ENCODE peak calls at places on chromosome 1, in seven cellular contexts. X is heart left ventricle, U is adrenal gland, S is esophagus muscularis mucosa, R is transverse colon, P is lower lobe of right lung, B is K562. A is an unnamed sample.

GRCh38 chr1:62052946-62053345 is 141.7 kb upstream of the L1TD1 start:
- DNase-seq in P (no peak), X (no peak), S (no peak), U (no peak), B (no peak), R (no peak), A (no peak)

GRCh38 chr1:81225769-81226602 is 574.7 kb upstream of the ADGRL2 start:
- DNase-seq in P (no peak), R (no peak), S (no peak), X (no peak), B (no peak), U (no peak), A (no peak)

GRCh38 chr1:82920418-82921248 is 1078.3 kb downstream of the TTLL7 start:
- DNase-seq in U (no peak), R (no peak), B (no peak), S (no peak), P (no peak), X (no peak), A (no peak)

GRCh38 chr1:190043655-190044054 is 434.0 kb downstream of the BRINP3 start:
- DNase-seq in U (no peak), B (no peak), S (no peak), P (no peak), X (no peak), R (no peak), A (no peak)

GRCh38 chr1:40736085-40736531 is 44.6 kb downstream of the NFYC start:
- DNase-seq in B (no peak), P (no peak), X (no peak), U (no peak), R (no peak), S (no peak), A (no peak)

GRCh38 chr1:215523128-215523861 is 43.8 kb upstream of the KCTD3 start:
- DNase-seq in X (no peak), R (no peak), S (no peak), P (no peak), B (no peak), U (no peak), A (no peak)

GRCh38 chr1:244118087-244118761 is 67.1 kb downstream of the ZBTB18 start:
- DNase-seq in P (no peak), X (no peak), B (no peak), R (no peak), U (no peak), S (no peak), A (no peak)

GRCh38 chr1:180927841-180928240 is 15.1 kb downstream of the KIAA1614 start:
- DNase-seq in U (no peak), S (no peak), B (no peak), P (no peak), X (no peak), R (no peak), A (no peak)

GRCh38 chr1:29856663-29857224 is 620.4 kb downstream of the PTPRU start:
- DNase-seq in S (no peak), P (no peak), X (no peak), B (no peak), U (no peak), R (no peak), A (no peak)

GRCh38 chr1:17119076-17119743 is at the start of gene PADI2:
- DNase-seq in S (no peak), U (peak; percentile 50), B (peak; percentile 75), P (peak; percentile 86), X (no peak), R (peak; percentile 90), A (peak; percentile 83)

GRCh38 chr1:225565845-225566244 is 87.1 kb downstream of the ENAH start:
- DNase-seq in P (no peak), S (no peak), U (no peak), X (no peak), R (no peak), B (no peak), A (no peak)

GRCh38 chr1:201024251-201024998 is 911 bp upstream of the KIF21B start:
- DNase-seq in S (no peak), U (no peak), R (no peak), B (peak; percentile 59), X (no peak), P (no peak), A (peak; percentile 40)

GRCh38 chr1:234681065-234681464 is 71.1 kb upstream of the IRF2BP2 start:
- DNase-seq in B (no peak), U (no peak), R (no peak), S (peak; percentile 60), P (no peak), X (no peak), A (no peak)

GRCh38 chr1:113536182-113536780 is 146.0 kb downstream of the MAGI3 start:
- DNase-seq in S (no peak), P (no peak), U (no peak), B (no peak), X (no peak), R (no peak), A (no peak)

GRCh38 chr1:1120866-1121563 is 5.1 kb upstream of the C1orf159 start:
- DNase-seq in R (peak; percentile 9), U (no peak), P (peak; percentile 41), S (no peak), X (peak; percentile 17), B (no peak), A (no peak)

GRCh38 chr1:17569200-17570139 is 30.0 kb downstream of the ARHGEF10L start:
- DNase-seq in P (peak; percentile 71), X (peak; percentile 90), B (peak; percentile 71), U (peak; percentile 94), R (peak; percentile 73), S (peak; percentile 97), A (no peak)

GRCh38 chr1:214549604-214550338 is 1.6 kb downstream of the PTPN14 start:
- DNase-seq in B (no peak), X (no peak), R (no peak), P (no peak), S (peak; percentile 74), U (no peak), A (no peak)

GRCh38 chr1:226350504-226350865 is 41.5 kb upstream of the LIN9 start:
- DNase-seq in U (no peak), S (no peak), X (no peak), B (no peak), P (no peak), R (no peak), A (no peak)

GRCh38 chr1:119219711-119220110 is 79.3 kb upstream of the WARS2 start:
- DNase-seq in X (no peak), R (no peak), P (no peak), U (no peak), B (no peak), S (no peak), A (no peak)

GRCh38 chr1:26697978-26698849 is 2.4 kb downstream of the ARID1A start:
- DNase-seq in P (peak; percentile 58), X (no peak), R (peak; percentile 40), B (peak; percentile 88), U (peak; percentile 67), S (no peak), A (peak; percentile 75)

GRCh38 chr1:172112573-172112972 is 271.3 kb downstream of the DNM3 start:
- DNase-seq in X (no peak), U (no peak), R (no peak), B (no peak), P (no peak), S (no peak), A (no peak)

GRCh38 chr1:938088-938683 is 14.5 kb downstream of the SAMD11 start:
- DNase-seq in R (peak; percentile 57), P (no peak), S (no peak), U (peak; percentile 52), X (no peak), B (peak; percentile 61), A (no peak)

DNA sequence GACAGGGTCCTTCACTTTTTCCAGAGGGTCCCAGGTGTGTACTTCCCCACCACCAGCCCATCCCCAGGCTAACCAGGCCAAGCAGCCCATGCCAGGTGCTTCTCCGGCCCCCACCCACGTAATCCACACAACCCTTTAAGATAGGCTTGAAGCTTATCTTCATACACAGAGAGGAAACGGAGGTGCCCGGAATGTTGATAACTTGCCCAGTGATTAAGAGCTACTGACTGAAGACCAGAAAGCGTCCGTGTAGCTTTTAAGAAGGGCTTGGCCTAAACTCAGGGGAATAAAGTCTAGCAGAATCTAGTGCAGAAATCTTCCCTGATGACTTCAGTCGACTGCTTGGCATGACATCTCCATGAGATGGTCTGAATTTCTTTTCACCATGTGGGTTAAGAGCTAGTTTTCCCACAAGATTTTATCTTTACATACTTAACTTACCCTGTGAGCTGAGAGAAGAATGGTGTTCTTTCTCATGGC is 138.7 kb downstream of the GALNT2 start:
- DNase-seq in B (peak; percentile 87), R (no peak), X (no peak), P (no peak), S (peak; percentile 90), U (no peak), A (no peak)
- H3K27ac ChIP-seq in B (peak overlapping the region; percentile 45), R (peak overlapping the region; percentile 73), X (no peak overlapping the region), P (peak overlapping the region; percentile 70), S (no peak overlapping the region), U (no peak overlapping the region), A (no peak overlapping the region)

DNA sequence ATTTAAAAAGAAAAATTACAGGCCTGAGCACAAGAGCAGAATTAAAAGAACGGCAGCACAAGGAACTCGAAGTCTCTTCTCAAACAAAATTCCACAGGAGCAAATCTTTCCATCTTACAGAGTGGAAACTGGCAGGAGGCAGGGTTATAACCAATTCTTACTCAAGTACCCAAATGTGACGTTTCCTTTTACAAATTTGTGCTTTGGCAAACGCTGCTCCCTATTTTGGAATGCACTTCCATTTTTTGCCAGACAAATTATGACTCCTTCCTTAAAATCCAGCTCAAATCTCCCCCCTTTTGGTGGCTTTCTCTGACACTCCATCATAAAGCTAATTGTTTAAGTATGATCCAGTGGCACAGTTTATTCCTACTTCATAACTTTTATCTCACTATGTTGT is 7.8 kb downstream of the ERI3 start:
- DNase-seq in B (no peak), U (no peak), S (no peak), P (no peak), R (no peak), X (no peak), A (no peak)
- H3K27ac ChIP-seq in B (no peak overlapping the region), U (no peak overlapping the region), S (peak overlapping the region; percentile 50), P (peak overlapping the region; percentile 32), R (peak overlapping the region; percentile 26), X (no peak overlapping the region), A (peak overlapping the region; percentile 76)

DNA sequence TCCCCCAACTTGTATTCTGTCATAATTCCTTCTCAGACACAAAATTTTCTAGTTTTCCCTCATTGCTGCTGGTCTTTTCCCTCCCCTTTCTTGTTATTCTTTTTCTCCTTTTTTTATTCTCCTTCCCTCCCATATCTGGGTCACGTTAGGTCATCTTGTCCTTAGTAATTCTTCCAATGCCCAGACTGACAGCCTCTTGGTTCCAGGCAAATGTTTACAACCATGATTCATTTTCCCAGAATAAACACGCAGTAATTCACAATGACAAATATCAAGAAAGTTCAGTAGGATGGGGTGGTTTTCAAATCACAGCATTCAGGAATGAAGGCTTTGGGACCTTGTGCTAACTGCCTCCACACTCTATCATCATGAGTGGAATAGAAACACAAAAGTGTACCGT is 25.2 kb downstream of the NHLH2 start:
- DNase-seq in S (no peak), R (no peak), B (no peak), P (no peak), X (no peak), U (no peak), A (no peak)
- H3K27ac ChIP-seq in S (no peak overlapping the region), R (no peak overlapping the region), B (no peak overlapping the region), P (no peak overlapping the region), X (no peak overlapping the region), U (no peak overlapping the region), A (no peak overlapping the region)

DNA sequence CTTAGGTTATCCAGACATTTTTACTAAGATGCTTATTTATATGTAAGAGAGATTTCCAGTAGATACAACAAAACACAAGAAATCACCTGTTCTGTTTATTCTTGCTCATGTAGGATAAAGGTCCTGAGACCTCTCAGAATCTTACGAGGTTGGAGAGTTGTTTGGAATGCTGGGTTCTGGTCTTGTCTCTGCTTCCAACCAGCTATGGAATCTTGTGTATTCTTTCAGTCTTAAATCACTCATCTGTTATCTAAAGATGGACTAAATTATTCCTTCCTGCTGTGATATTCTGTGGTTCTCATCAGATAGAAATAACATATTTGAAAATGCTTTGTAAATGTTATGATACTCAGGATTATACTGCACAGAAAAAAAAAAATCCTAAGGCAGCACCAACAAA is 21.3 kb downstream of the GNAT2 start:
- DNase-seq in X (no peak), U (no peak), B (no peak), R (no peak), S (no peak), P (no peak), A (no peak)
- H3K27ac ChIP-seq in X (no peak overlapping the region), U (no peak overlapping the region), B (no peak overlapping the region), R (no peak overlapping the region), S (no peak overlapping the region), P (no peak overlapping the region), A (no peak overlapping the region)